ENCODE peak calls at places on chromosomes 11 and 22, in six cellular contexts. Z is H1, Y is transverse colon, O is upper lobe of left lung, G is tibial nerve, Q is sigmoid colon. C is an unnamed sample.

GRCh38 chr22:31122196-31122531 is 602 bp upstream of the INPP5J start:
- DNase-seq in Y (no peak), Z (no peak), G (no peak), O (no peak), Q (no peak), C (no peak)

GRCh38 chr11:126702987-126703386 is 297.6 kb downstream of the KIRREL3 start:
- DNase-seq in O (no peak), Q (no peak), Z (no peak), G (no peak), Y (no peak), C (no peak)

GRCh38 chr11:63767415-63768231 is 952 bp downstream of the ZFTA start:
- DNase-seq in Z (peak; percentile 78), Y (peak; percentile 53), Q (peak; percentile 85), G (peak; percentile 73), O (peak; percentile 59), C (peak; percentile 80)

GRCh38 chr22:48369789-48370507 is 1457.7 kb downstream of the BRD1 start:
- DNase-seq in Z (peak; percentile 66), Y (peak; percentile 20), Q (peak; percentile 42), G (no peak), O (peak; percentile 34), C (no peak)

GRCh38 chr11:115674176-115674575 is 170.0 kb upstream of the CADM1 start:
- DNase-seq in G (no peak), Y (no peak), Z (no peak), O (no peak), Q (peak; percentile 42), C (no peak)

GRCh38 chr22:20131593-20131855 is at the start of gene ZDHHC8:
- DNase-seq in O (peak; percentile 31), Y (peak; percentile 49), Z (no peak), G (no peak), Q (no peak), C (no peak)

GRCh38 chr11:15180212-15180814 is 65.6 kb downstream of the INSC start:
- DNase-seq in Y (no peak), G (no peak), Q (no peak), O (no peak), Z (no peak), C (no peak)

GRCh38 chr11:61679893-61680621 is at the start of gene DAGLA:
- DNase-seq in G (peak; percentile 62), Q (peak; percentile 85), O (peak; percentile 60), Y (peak; percentile 74), Z (peak; percentile 90), C (peak; percentile 85)

GRCh38 chr11:6468712-6469495 is 4.8 kb downstream of the TRIM3 start:
- DNase-seq in Q (peak; percentile 92), Z (peak; percentile 88), O (peak; percentile 87), Y (peak; percentile 76), G (peak; percentile 90), C (peak; percentile 82)

GRCh38 chr11:86155210-86155844 is 86.4 kb upstream of the PICALM start:
- DNase-seq in Q (no peak), Z (no peak), O (no peak), G (no peak), Y (no peak), C (no peak)

GRCh38 chr22:28402539-28402938 is 277.1 kb downstream of the TTC28 start:
- DNase-seq in Q (no peak), Y (no peak), G (no peak), Z (no peak), O (no peak), C (no peak)

GRCh38 chr11:10410844-10411200 is 44.2 kb upstream of the AMPD3 start:
- DNase-seq in O (no peak), Z (no peak), Y (no peak), G (no peak), Q (no peak), C (no peak)

GRCh38 chr11:33819278-33819677 is 45.0 kb upstream of the FBXO3 start:
- DNase-seq in Y (no peak), G (no peak), Z (no peak), Q (no peak), O (no peak), C (no peak)

GRCh38 chr11:112941096-112941495 is 20.1 kb upstream of the NCAM1 start:
- DNase-seq in Y (no peak), O (no peak), Z (no peak), Q (no peak), G (no peak), C (no peak)

GRCh38 chr11:10348650-10349280 is 43.9 kb downstream of the ADM start:
- DNase-seq in Z (no peak), O (no peak), G (no peak), Q (no peak), Y (no peak), C (no peak)

GRCh38 chr22:30028731-30029130 is 51.5 kb upstream of the HORMAD2 start:
- DNase-seq in O (no peak), Q (no peak), Z (no peak), Y (no peak), G (no peak), C (no peak)

GRCh38 chr11:127193916-127194315 is 193.3 kb upstream of the KIRREL3 start:
- DNase-seq in Q (no peak), Z (no peak), Y (no peak), G (no peak), O (no peak), C (no peak)

GRCh38 chr22:30861688-30862552 is 106.7 kb downstream of the MORC2 start:
- DNase-seq in O (no peak), G (no peak), Y (no peak), Z (peak; percentile 35), Q (no peak), C (no peak)

GRCh38 chr11:68142028-68142412 is 20.8 kb upstream of the CHKA start:
- DNase-seq in G (no peak), O (peak; percentile 61), Z (no peak), Q (no peak), Y (no peak), C (no peak)

GRCh38 chr11:3087821-3088800 is 30.9 kb upstream of the CARS1 start:
- DNase-seq in Q (no peak), G (no peak), Y (no peak), O (no peak), Z (no peak), C (no peak)

GRCh38 chr11:69635210-69635609 is 5.7 kb upstream of the CCND1 start:
- DNase-seq in Z (no peak), G (no peak), Y (no peak), Q (no peak), O (no peak), C (no peak)

GRCh38 chr11:70495351-70496310 is 97.3 kb downstream of the CTTN start:
- DNase-seq in Q (peak; percentile 46), G (no peak), Y (no peak), Z (no peak), O (no peak), C (no peak)

GRCh38 chr11:10317776-10318526 is 13.1 kb downstream of the ADM start:
- DNase-seq in Z (no peak), G (no peak), Y (no peak), O (no peak), Q (no peak), C (no peak)

GRCh38 chr11:119152604-119153003 is 3.8 kb downstream of the ABCG4 start:
- DNase-seq in Y (no peak), Z (no peak), Q (no peak), G (no peak), O (no peak), C (no peak)

GRCh38 chr11:119155733-119156492 is 7.1 kb downstream of the ABCG4 start:
- DNase-seq in G (no peak), Z (peak; percentile 62), O (no peak), Y (peak; percentile 41), Q (no peak), C (no peak)

GRCh38 chr11:119153049-119153818 is 4.4 kb downstream of the ABCG4 start:
- DNase-seq in O (no peak), G (no peak), Z (no peak), Q (no peak), Y (no peak), C (no peak)

GRCh38 chr11:119152043-119152442 is 3.2 kb downstream of the ABCG4 start:
- DNase-seq in Y (no peak), Z (no peak), Q (no peak), G (no peak), O (no peak), C (no peak)

GRCh38 chr11:119154178-119154577 is 5.3 kb downstream of the ABCG4 start:
- DNase-seq in Y (no peak), G (no peak), Z (no peak), Q (no peak), O (no peak), C (no peak)
- TF ChIP-seq POLR2A in Y (no peak), G (no peak), Z (no peak), Q (no peak), O (no peak), C (no peak)

GRCh38 chr11:16280256-16280682 is 76.1 kb downstream of the SOX6 start:
- DNase-seq in O (no peak), G (no peak), Y (peak; percentile 92), Q (peak; percentile 51), Z (no peak), C (no peak)
- TF ChIP-seq EP300 in O (no peak), G (no peak), Y (no peak), Q (no peak), Z (no peak), C (no peak)

DNA sequence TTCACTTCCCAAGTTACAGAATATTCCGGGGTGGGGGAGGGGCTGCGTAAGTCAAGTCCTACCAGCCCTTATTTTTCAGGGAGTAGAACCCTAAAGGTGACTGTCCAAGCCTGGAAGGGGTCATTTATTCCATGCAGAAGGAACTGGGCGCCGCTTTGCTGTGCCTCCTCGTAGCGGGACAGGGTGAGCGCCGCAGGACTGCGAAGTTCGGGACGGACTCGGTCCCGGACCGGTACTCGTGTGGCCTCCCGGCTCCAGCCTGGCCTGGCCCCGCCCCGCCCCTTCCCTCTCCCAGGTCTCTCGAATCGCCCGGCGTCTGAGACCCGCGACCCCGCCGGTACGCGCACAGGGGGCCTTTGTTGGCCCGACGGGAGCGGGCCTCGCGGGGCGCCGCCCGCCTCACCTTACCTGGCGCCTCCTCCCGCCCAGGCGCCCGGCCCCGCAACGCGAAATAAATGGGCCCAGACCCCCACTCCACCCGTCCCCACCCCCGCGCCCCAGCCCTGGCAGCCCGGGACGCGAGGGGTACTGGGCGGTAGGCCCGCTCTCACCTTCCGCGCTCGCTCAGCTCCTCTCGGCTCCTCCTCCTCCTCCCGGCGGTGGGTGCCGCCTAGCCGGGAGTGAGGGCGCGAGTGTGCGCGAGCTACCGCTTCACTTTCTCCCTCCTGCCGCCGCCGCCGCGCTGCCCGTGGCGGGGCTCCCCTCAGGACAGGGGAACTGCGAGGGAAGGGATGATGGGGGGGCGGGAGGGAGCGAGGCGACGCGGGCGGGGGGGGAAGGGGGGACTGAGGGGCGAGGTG is 693 bp downstream of the PAK1 start:
- DNase-seq in O (peak; percentile 53), G (peak; percentile 12), Z (peak; percentile 81), Q (peak; percentile 72), Y (peak; percentile 65), C (peak; percentile 77)
- TF ChIP-seq POLR2A in O (no peak), G (no peak), Z (no peak), Q (no peak), Y (peak; percentile 43), C (no peak)

DNA sequence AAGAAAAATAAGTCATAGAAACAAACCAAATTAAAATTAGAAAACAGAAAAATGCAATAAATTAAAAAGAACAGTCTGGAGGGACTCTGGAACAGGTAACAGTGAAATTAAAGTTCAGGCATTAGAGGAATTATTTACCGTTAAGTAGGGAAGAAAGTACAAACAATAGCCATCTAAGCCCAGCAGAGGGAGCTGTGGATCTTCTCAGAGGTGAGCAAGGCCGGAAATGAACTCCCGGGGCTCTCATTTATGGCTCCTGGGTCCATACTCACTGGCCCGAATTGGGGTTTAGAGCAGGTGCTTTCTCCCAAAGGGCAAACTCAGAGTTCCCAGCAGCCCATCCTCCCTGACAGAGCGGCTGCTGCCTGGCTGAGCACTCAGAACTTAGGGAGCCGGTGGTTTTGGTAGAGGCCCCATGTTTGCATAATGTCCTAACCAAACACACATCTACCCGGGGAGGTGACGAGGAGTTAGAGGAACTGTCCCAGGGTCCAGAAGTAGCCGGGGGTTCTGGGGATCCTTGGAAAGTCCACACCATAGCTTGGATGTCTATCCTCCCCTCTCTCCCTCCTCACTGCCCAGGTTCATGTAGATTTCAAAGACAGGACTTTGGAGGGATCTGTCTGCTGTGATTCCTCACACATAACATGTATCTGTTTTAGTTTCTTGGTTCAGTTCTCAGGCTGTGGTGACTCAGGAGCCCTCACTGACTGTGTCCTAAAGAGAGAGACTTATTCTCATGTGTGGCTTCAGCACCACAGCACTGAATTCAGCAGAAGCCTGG is 87.7 kb upstream of the VPREB1 start:
- DNase-seq in O (peak; percentile 70), Y (peak; percentile 67), Z (peak; percentile 69), Q (no peak), G (peak; percentile 65), C (no peak)
- TF ChIP-seq EP300 in O (no peak), Y (no peak), Z (no peak), Q (no peak), G (no peak), C (no peak)